ENCODE peak calls at places on chromosomes 2 and 18, in seven cellular contexts. P is Jurkat, Clone E6-1; F is skeletal muscle cell; L is pancreas; A is choroid plexus epithelial cell; J is breast epithelium; T is right cardiac atrium. E is an unnamed sample.

GRCh38 chr2:208369091-208369490 is 37.5 kb upstream of the PTH2R start:
- DNase-seq in F (no peak), L (no peak), T (no peak), A (peak; percentile 8), P (no peak), J (no peak), E (no peak)

GRCh38 chr2:178105566-178105965 is 6.7 kb upstream of the RBM45 start:
- DNase-seq in L (peak; percentile 18), A (no peak), F (no peak), P (no peak), J (no peak), T (no peak), E (no peak)

GRCh38 chr2:144583741-144584453 is 64.0 kb upstream of the ZEB2 start:
- DNase-seq in T (no peak), L (no peak), J (no peak), A (peak; percentile 86), P (no peak), F (peak; percentile 57), E (no peak)

GRCh38 chr2:45964226-45964841 is 312.9 kb downstream of the PRKCE start:
- DNase-seq in T (peak; percentile 84), F (peak; percentile 80), L (peak; percentile 26), J (peak; percentile 67), P (peak; percentile 14), A (peak; percentile 62), E (no peak)

GRCh38 chr2:133504566-133505505 is 63.4 kb downstream of the NCKAP5 start:
- DNase-seq in L (peak; percentile 42), J (peak; percentile 68), P (no peak), F (no peak), A (peak; percentile 69), T (peak; percentile 83), E (no peak)

GRCh38 chr18:63890950-63891304 is 3.4 kb downstream of the SERPINB2 start:
- DNase-seq in P (peak; percentile 56), L (no peak), T (no peak), F (no peak), A (peak; percentile 39), J (no peak), E (peak; percentile 64)

GRCh38 chr18:49731860-49732311 is 81.4 kb downstream of the ACAA2 start:
- DNase-seq in P (no peak), F (no peak), T (no peak), L (no peak), J (no peak), A (no peak), E (no peak)

GRCh38 chr2:188623995-188624643 is 332.4 kb downstream of the GULP1 start:
- DNase-seq in L (no peak), J (no peak), F (peak; percentile 49), A (peak; percentile 91), T (no peak), P (no peak), E (no peak)

GRCh38 chr18:67381608-67382150 is 134.8 kb downstream of the DSEL start:
- DNase-seq in L (no peak), P (no peak), T (peak; percentile 13), A (no peak), J (no peak), F (no peak), E (no peak)

GRCh38 chr2:231332388-231332787 is 63.1 kb upstream of the B3GNT7 start:
- DNase-seq in A (no peak), F (no peak), P (no peak), L (no peak), J (no peak), T (no peak), E (no peak)

GRCh38 chr2:108365656-108366055 is 12.1 kb upstream of the SULT1C4 start:
- DNase-seq in T (no peak), A (no peak), J (no peak), L (no peak), P (no peak), F (no peak), E (no peak)

GRCh38 chr2:161112885-161113284 is 47.3 kb upstream of the TANK start:
- DNase-seq in F (no peak), T (no peak), A (no peak), L (no peak), P (no peak), J (no peak), E (no peak)
- H3K4me3 ChIP-seq in F (no peak overlapping the region), T (no peak overlapping the region), A (no peak overlapping the region), L (no peak overlapping the region), P (no peak overlapping the region), J (no peak overlapping the region), E (no peak overlapping the region)

GRCh38 chr2:29640360-29640759 is 281.0 kb downstream of the ALK start:
- DNase-seq in L (no peak), J (no peak), A (no peak), T (no peak), P (no peak), F (no peak), E (no peak)
- H3K4me3 ChIP-seq in L (no peak overlapping the region), J (no peak overlapping the region), A (no peak overlapping the region), T (no peak overlapping the region), P (no peak overlapping the region), F (no peak overlapping the region), E (no peak overlapping the region)

GRCh38 chr2:10329880-10330699 is 27.4 kb downstream of the HPCAL1 start:
- DNase-seq in T (no peak), A (peak; percentile 44), F (no peak), L (no peak), J (no peak), P (peak; percentile 55), E (no peak)
- H3K4me3 ChIP-seq in T (no peak overlapping the region), A (no peak overlapping the region), F (no peak overlapping the region), L (no peak overlapping the region), J (peak overlapping the region; percentile 43), P (peak overlapping the region; percentile 40), E (peak overlapping the region; percentile 52)

GRCh38 chr18:11149441-11150270 is at the start of gene PIEZO2:
- DNase-seq in A (peak; percentile 78), J (no peak), P (no peak), F (no peak), L (peak; percentile 31), T (peak; percentile 86), E (peak; percentile 89)
- H3K4me3 ChIP-seq in A (peak within 1 kb of the TSS; percentile 63), J (peak within 1 kb of the TSS; percentile 77), P (no peak within 1 kb of the TSS), F (peak within 1 kb of the TSS; percentile 23), L (peak within 1 kb of the TSS; percentile 15), T (peak within 1 kb of the TSS; percentile 43), E (peak within 1 kb of the TSS; percentile 63)

GRCh38 chr2:223952280-223952968 is 4.8 kb upstream of the MRPL44 start:
- DNase-seq in A (no peak), F (no peak), J (no peak), L (no peak), T (no peak), P (no peak), E (peak; percentile 80)

GRCh38 chr2:223949241-223949640 is 4.1 kb upstream of the WDFY1 start:
- DNase-seq in F (no peak), J (no peak), L (no peak), A (no peak), P (no peak), T (no peak), E (peak; percentile 50)

GRCh38 chr2:223954401-223954800 is 2.9 kb upstream of the MRPL44 start:
- DNase-seq in L (no peak), T (no peak), F (peak; percentile 82), J (no peak), A (peak; percentile 96), P (no peak), E (no peak)

GRCh38 chr2:223947711-223948205 is 2.6 kb upstream of the WDFY1 start:
- DNase-seq in P (no peak), A (peak; percentile 24), F (no peak), J (no peak), L (no peak), T (no peak), E (no peak)

GRCh38 chr2:223950448-223951347 is 5.6 kb upstream of the WDFY1 start:
- DNase-seq in A (no peak), J (no peak), P (no peak), T (no peak), L (no peak), F (no peak), E (no peak)
- H3K4me3 ChIP-seq in A (no peak overlapping the region), J (no peak overlapping the region), P (no peak overlapping the region), T (no peak overlapping the region), L (no peak overlapping the region), F (no peak overlapping the region), E (no peak overlapping the region)

GRCh38 chr2:25664531-25665307 is 8.7 kb downstream of the DTNB start:
- DNase-seq in P (no peak), A (peak; percentile 88), L (peak; percentile 55), F (no peak), T (peak; percentile 76), J (no peak), E (peak; percentile 56)
- H3K4me3 ChIP-seq in P (no peak overlapping the region), A (peak overlapping the region; percentile 15), L (no peak overlapping the region), F (no peak overlapping the region), T (no peak overlapping the region), J (peak overlapping the region; percentile 1), E (no peak overlapping the region)

GRCh38 chr2:101808006-101808562 is 110.6 kb downstream of the MAP4K4 start:
- DNase-seq in A (no peak), J (no peak), F (no peak), L (no peak), P (no peak), T (no peak), E (no peak)

GRCh38 chr2:101805146-101806088 is 107.9 kb downstream of the MAP4K4 start:
- DNase-seq in T (no peak), L (peak; percentile 43), P (no peak), A (peak; percentile 80), J (no peak), F (no peak), E (no peak)

GRCh38 chr2:101807242-101807641 is 109.7 kb downstream of the MAP4K4 start:
- DNase-seq in F (no peak), T (no peak), L (no peak), J (no peak), P (no peak), A (no peak), E (no peak)

GRCh38 chr2:101803945-101804696 is 106.6 kb downstream of the MAP4K4 start:
- DNase-seq in L (no peak), T (no peak), A (peak; percentile 53), J (no peak), F (no peak), P (no peak), E (no peak)

GRCh38 chr2:101806123-101806522 is 108.6 kb downstream of the MAP4K4 start:
- DNase-seq in F (peak; percentile 81), J (no peak), L (no peak), P (peak; percentile 47), A (peak; percentile 83), T (no peak), E (no peak)
- H3K4me3 ChIP-seq in F (no peak overlapping the region), J (no peak overlapping the region), L (no peak overlapping the region), P (no peak overlapping the region), A (no peak overlapping the region), T (no peak overlapping the region), E (no peak overlapping the region)

E was measured in GM12865.